ENCODE peak calls at places on chromosomes 4 and X, in nine cellular contexts. One of them, this sample, is unnamed.

GRCh38 chrX:124414281-124414680 is 67.9 kb downstream of the SH2D1A start:
- DNase-seq in naive thymus-derived CD8-positive, alpha-beta T cell: no peak
- DNase-seq in Right ventricle myocardium inferior: no peak
- DNase-seq in head of caudate nucleus: no peak
- DNase-seq in thoracic aorta: no peak
- DNase-seq in GM12865: no peak
- DNase-seq in activated naive CD4-positive, alpha-beta T cell treated with anti-CD3 and anti-CD28 coated beads, Interleukin-2, amount 50 U/mL, for 72 hours: no peak
- DNase-seq in stimulated activated CD4-positive, alpha-beta T cell treated with anti-CD3 and anti-CD28 coated beads, Interleukin-12 subunit alpha, Interleukin-12 subunit beta, amount 100 ng/mL, for 4 hours: no peak
- DNase-seq in amygdala: no peak
- DNase-seq in this sample: no peak

GRCh38 chr4:131644619-131645018 is 1504.5 kb upstream of the PCDH10 start:
- DNase-seq in activated naive CD4-positive, alpha-beta T cell treated with anti-CD3 and anti-CD28 coated beads, Interleukin-2, amount 50 U/mL, for 72 hours: no peak
- DNase-seq in Right ventricle myocardium inferior: no peak
- DNase-seq in head of caudate nucleus: no peak
- DNase-seq in amygdala: no peak
- DNase-seq in thoracic aorta: no peak
- DNase-seq in stimulated activated CD4-positive, alpha-beta T cell treated with anti-CD3 and anti-CD28 coated beads, Interleukin-12 subunit alpha, Interleukin-12 subunit beta, amount 100 ng/mL, for 4 hours: no peak
- DNase-seq in GM12865: peak
- DNase-seq in naive thymus-derived CD8-positive, alpha-beta T cell: no peak
- DNase-seq in this sample: peak

GRCh38 chr4:25007608-25008007 is 23.1 kb downstream of the LGI2 start:
- DNase-seq in GM12865: no peak
- DNase-seq in naive thymus-derived CD8-positive, alpha-beta T cell: no peak
- DNase-seq in amygdala: no peak
- DNase-seq in head of caudate nucleus: no peak
- DNase-seq in Right ventricle myocardium inferior: no peak
- DNase-seq in activated naive CD4-positive, alpha-beta T cell treated with anti-CD3 and anti-CD28 coated beads, Interleukin-2, amount 50 U/mL, for 72 hours: no peak
- DNase-seq in thoracic aorta: no peak
- DNase-seq in stimulated activated CD4-positive, alpha-beta T cell treated with anti-CD3 and anti-CD28 coated beads, Interleukin-12 subunit alpha, Interleukin-12 subunit beta, amount 100 ng/mL, for 4 hours: no peak
- DNase-seq in this sample: no peak

GRCh38 chr4:47839259-47839658 is 1.4 kb upstream of the CORIN start:
- DNase-seq in activated naive CD4-positive, alpha-beta T cell treated with anti-CD3 and anti-CD28 coated beads, Interleukin-2, amount 50 U/mL, for 72 hours: peak
- DNase-seq in stimulated activated CD4-positive, alpha-beta T cell treated with anti-CD3 and anti-CD28 coated beads, Interleukin-12 subunit alpha, Interleukin-12 subunit beta, amount 100 ng/mL, for 4 hours: peak
- DNase-seq in amygdala: no peak
- DNase-seq in GM12865: peak
- DNase-seq in naive thymus-derived CD8-positive, alpha-beta T cell: no peak
- DNase-seq in thoracic aorta: no peak
- DNase-seq in Right ventricle myocardium inferior: peak
- DNase-seq in head of caudate nucleus: peak
- DNase-seq in this sample: no peak

GRCh38 chrX:112818114-112819012 is 22.3 kb downstream of the AMOT start:
- DNase-seq in thoracic aorta: no peak
- DNase-seq in GM12865: no peak
- DNase-seq in activated naive CD4-positive, alpha-beta T cell treated with anti-CD3 and anti-CD28 coated beads, Interleukin-2, amount 50 U/mL, for 72 hours: no peak
- DNase-seq in amygdala: no peak
- DNase-seq in stimulated activated CD4-positive, alpha-beta T cell treated with anti-CD3 and anti-CD28 coated beads, Interleukin-12 subunit alpha, Interleukin-12 subunit beta, amount 100 ng/mL, for 4 hours: no peak
- DNase-seq in Right ventricle myocardium inferior: no peak
- DNase-seq in naive thymus-derived CD8-positive, alpha-beta T cell: no peak
- DNase-seq in head of caudate nucleus: no peak
- DNase-seq in this sample: peak

GRCh38 chrX:7074135-7074907 is 73.2 kb upstream of the STS start:
- DNase-seq in thoracic aorta: no peak
- DNase-seq in Right ventricle myocardium inferior: no peak
- DNase-seq in stimulated activated CD4-positive, alpha-beta T cell treated with anti-CD3 and anti-CD28 coated beads, Interleukin-12 subunit alpha, Interleukin-12 subunit beta, amount 100 ng/mL, for 4 hours: no peak
- DNase-seq in activated naive CD4-positive, alpha-beta T cell treated with anti-CD3 and anti-CD28 coated beads, Interleukin-2, amount 50 U/mL, for 72 hours: no peak
- DNase-seq in head of caudate nucleus: no peak
- DNase-seq in naive thymus-derived CD8-positive, alpha-beta T cell: no peak
- DNase-seq in GM12865: no peak
- DNase-seq in amygdala: no peak
- DNase-seq in this sample: no peak

GRCh38 chr4:84648185-84648584 is 65.3 kb downstream of the CDS1 start:
- DNase-seq in GM12865: no peak
- DNase-seq in head of caudate nucleus: no peak
- DNase-seq in Right ventricle myocardium inferior: no peak
- DNase-seq in stimulated activated CD4-positive, alpha-beta T cell treated with anti-CD3 and anti-CD28 coated beads, Interleukin-12 subunit alpha, Interleukin-12 subunit beta, amount 100 ng/mL, for 4 hours: no peak
- DNase-seq in thoracic aorta: no peak
- DNase-seq in naive thymus-derived CD8-positive, alpha-beta T cell: no peak
- DNase-seq in amygdala: no peak
- DNase-seq in activated naive CD4-positive, alpha-beta T cell treated with anti-CD3 and anti-CD28 coated beads, Interleukin-2, amount 50 U/mL, for 72 hours: no peak
- DNase-seq in this sample: no peak

GRCh38 chrX:151346931-151347543 is 50.0 kb upstream of the VMA21 start:
- DNase-seq in thoracic aorta: no peak
- DNase-seq in stimulated activated CD4-positive, alpha-beta T cell treated with anti-CD3 and anti-CD28 coated beads, Interleukin-12 subunit alpha, Interleukin-12 subunit beta, amount 100 ng/mL, for 4 hours: no peak
- DNase-seq in head of caudate nucleus: no peak
- DNase-seq in activated naive CD4-positive, alpha-beta T cell treated with anti-CD3 and anti-CD28 coated beads, Interleukin-2, amount 50 U/mL, for 72 hours: no peak
- DNase-seq in amygdala: no peak
- DNase-seq in GM12865: no peak
- DNase-seq in Right ventricle myocardium inferior: no peak
- DNase-seq in naive thymus-derived CD8-positive, alpha-beta T cell: no peak
- DNase-seq in this sample: no peak

GRCh38 chr4:107689912-107690587 is 30.0 kb downstream of the PAPSS1 start:
- DNase-seq in GM12865: no peak
- DNase-seq in naive thymus-derived CD8-positive, alpha-beta T cell: no peak
- DNase-seq in activated naive CD4-positive, alpha-beta T cell treated with anti-CD3 and anti-CD28 coated beads, Interleukin-2, amount 50 U/mL, for 72 hours: no peak
- DNase-seq in Right ventricle myocardium inferior: no peak
- DNase-seq in stimulated activated CD4-positive, alpha-beta T cell treated with anti-CD3 and anti-CD28 coated beads, Interleukin-12 subunit alpha, Interleukin-12 subunit beta, amount 100 ng/mL, for 4 hours: no peak
- DNase-seq in amygdala: no peak
- DNase-seq in head of caudate nucleus: no peak
- DNase-seq in thoracic aorta: no peak
- DNase-seq in this sample: peak

GRCh38 chr4:94641702-94642560 is 115.8 kb upstream of the BMPR1B start:
- DNase-seq in head of caudate nucleus: no peak
- DNase-seq in GM12865: no peak
- DNase-seq in thoracic aorta: no peak
- DNase-seq in Right ventricle myocardium inferior: no peak
- DNase-seq in naive thymus-derived CD8-positive, alpha-beta T cell: no peak
- DNase-seq in stimulated activated CD4-positive, alpha-beta T cell treated with anti-CD3 and anti-CD28 coated beads, Interleukin-12 subunit alpha, Interleukin-12 subunit beta, amount 100 ng/mL, for 4 hours: no peak
- DNase-seq in amygdala: no peak
- DNase-seq in activated naive CD4-positive, alpha-beta T cell treated with anti-CD3 and anti-CD28 coated beads, Interleukin-2, amount 50 U/mL, for 72 hours: no peak
- DNase-seq in this sample: peak

GRCh38 chrX:153727108-153727931 is 2.7 kb downstream of the ABCD1 start:
- DNase-seq in GM12865: peak
- DNase-seq in stimulated activated CD4-positive, alpha-beta T cell treated with anti-CD3 and anti-CD28 coated beads, Interleukin-12 subunit alpha, Interleukin-12 subunit beta, amount 100 ng/mL, for 4 hours: no peak
- DNase-seq in thoracic aorta: no peak
- DNase-seq in amygdala: peak
- DNase-seq in head of caudate nucleus: peak
- DNase-seq in naive thymus-derived CD8-positive, alpha-beta T cell: no peak
- DNase-seq in activated naive CD4-positive, alpha-beta T cell treated with anti-CD3 and anti-CD28 coated beads, Interleukin-2, amount 50 U/mL, for 72 hours: no peak
- DNase-seq in Right ventricle myocardium inferior: no peak
- DNase-seq in this sample: peak

GRCh38 chr4:140260227-140260626 is 106.2 kb upstream of the MAML3 start:
- DNase-seq in thoracic aorta: no peak
- DNase-seq in amygdala: no peak
- DNase-seq in naive thymus-derived CD8-positive, alpha-beta T cell: no peak
- DNase-seq in GM12865: no peak
- DNase-seq in stimulated activated CD4-positive, alpha-beta T cell treated with anti-CD3 and anti-CD28 coated beads, Interleukin-12 subunit alpha, Interleukin-12 subunit beta, amount 100 ng/mL, for 4 hours: no peak
- DNase-seq in activated naive CD4-positive, alpha-beta T cell treated with anti-CD3 and anti-CD28 coated beads, Interleukin-2, amount 50 U/mL, for 72 hours: no peak
- DNase-seq in Right ventricle myocardium inferior: no peak
- DNase-seq in head of caudate nucleus: no peak
- DNase-seq in this sample: peak

GRCh38 chrX:12118134-12118533 is 20.1 kb upstream of the FRMPD4 start:
- DNase-seq in naive thymus-derived CD8-positive, alpha-beta T cell: no peak
- DNase-seq in GM12865: no peak
- DNase-seq in thoracic aorta: no peak
- DNase-seq in activated naive CD4-positive, alpha-beta T cell treated with anti-CD3 and anti-CD28 coated beads, Interleukin-2, amount 50 U/mL, for 72 hours: no peak
- DNase-seq in head of caudate nucleus: no peak
- DNase-seq in stimulated activated CD4-positive, alpha-beta T cell treated with anti-CD3 and anti-CD28 coated beads, Interleukin-12 subunit alpha, Interleukin-12 subunit beta, amount 100 ng/mL, for 4 hours: no peak
- DNase-seq in amygdala: no peak
- DNase-seq in Right ventricle myocardium inferior: no peak
- DNase-seq in this sample: no peak

GRCh38 chr4:8901335-8901734 is 29.7 kb upstream of the HMX1 start:
- DNase-seq in Right ventricle myocardium inferior: peak
- DNase-seq in head of caudate nucleus: no peak
- DNase-seq in naive thymus-derived CD8-positive, alpha-beta T cell: no peak
- DNase-seq in amygdala: no peak
- DNase-seq in GM12865: no peak
- DNase-seq in thoracic aorta: no peak
- DNase-seq in activated naive CD4-positive, alpha-beta T cell treated with anti-CD3 and anti-CD28 coated beads, Interleukin-2, amount 50 U/mL, for 72 hours: no peak
- DNase-seq in stimulated activated CD4-positive, alpha-beta T cell treated with anti-CD3 and anti-CD28 coated beads, Interleukin-12 subunit alpha, Interleukin-12 subunit beta, amount 100 ng/mL, for 4 hours: no peak
- DNase-seq in this sample: no peak

GRCh38 chrX:884091-884490 is 253.5 kb downstream of the SHOX start:
- DNase-seq in amygdala: no peak
- DNase-seq in stimulated activated CD4-positive, alpha-beta T cell treated with anti-CD3 and anti-CD28 coated beads, Interleukin-12 subunit alpha, Interleukin-12 subunit beta, amount 100 ng/mL, for 4 hours: no peak
- DNase-seq in GM12865: no peak
- DNase-seq in activated naive CD4-positive, alpha-beta T cell treated with anti-CD3 and anti-CD28 coated beads, Interleukin-2, amount 50 U/mL, for 72 hours: no peak
- DNase-seq in thoracic aorta: no peak
- DNase-seq in head of caudate nucleus: no peak
- DNase-seq in Right ventricle myocardium inferior: no peak
- DNase-seq in naive thymus-derived CD8-positive, alpha-beta T cell: no peak
- DNase-seq in this sample: no peak

GRCh38 chrX:17154001-17154400 is 207.5 kb downstream of the REPS2 start:
- DNase-seq in naive thymus-derived CD8-positive, alpha-beta T cell: no peak
- DNase-seq in GM12865: no peak
- DNase-seq in activated naive CD4-positive, alpha-beta T cell treated with anti-CD3 and anti-CD28 coated beads, Interleukin-2, amount 50 U/mL, for 72 hours: no peak
- DNase-seq in amygdala: no peak
- DNase-seq in head of caudate nucleus: no peak
- DNase-seq in stimulated activated CD4-positive, alpha-beta T cell treated with anti-CD3 and anti-CD28 coated beads, Interleukin-12 subunit alpha, Interleukin-12 subunit beta, amount 100 ng/mL, for 4 hours: no peak
- DNase-seq in Right ventricle myocardium inferior: no peak
- DNase-seq in thoracic aorta: no peak
- DNase-seq in this sample: no peak

GRCh38 chr4:88628746-88629145 is 36.5 kb downstream of the HERC3 start:
- DNase-seq in activated naive CD4-positive, alpha-beta T cell treated with anti-CD3 and anti-CD28 coated beads, Interleukin-2, amount 50 U/mL, for 72 hours: no peak
- DNase-seq in Right ventricle myocardium inferior: no peak
- DNase-seq in thoracic aorta: no peak
- DNase-seq in amygdala: peak
- DNase-seq in GM12865: no peak
- DNase-seq in stimulated activated CD4-positive, alpha-beta T cell treated with anti-CD3 and anti-CD28 coated beads, Interleukin-12 subunit alpha, Interleukin-12 subunit beta, amount 100 ng/mL, for 4 hours: no peak
- DNase-seq in head of caudate nucleus: peak
- DNase-seq in naive thymus-derived CD8-positive, alpha-beta T cell: no peak
- DNase-seq in this sample: peak

GRCh38 chr4:10762541-10762940 is 78.0 kb upstream of the CLNK start:
- DNase-seq in amygdala: no peak
- DNase-seq in stimulated activated CD4-positive, alpha-beta T cell treated with anti-CD3 and anti-CD28 coated beads, Interleukin-12 subunit alpha, Interleukin-12 subunit beta, amount 100 ng/mL, for 4 hours: no peak
- DNase-seq in activated naive CD4-positive, alpha-beta T cell treated with anti-CD3 and anti-CD28 coated beads, Interleukin-2, amount 50 U/mL, for 72 hours: no peak
- DNase-seq in GM12865: no peak
- DNase-seq in Right ventricle myocardium inferior: no peak
- DNase-seq in thoracic aorta: no peak
- DNase-seq in head of caudate nucleus: no peak
- DNase-seq in naive thymus-derived CD8-positive, alpha-beta T cell: no peak
- DNase-seq in this sample: peak

GRCh38 chrX:48468247-48468671 is 1.8 kb downstream of the SLC38A5 start:
- DNase-seq in thoracic aorta: no peak
- DNase-seq in naive thymus-derived CD8-positive, alpha-beta T cell: no peak
- DNase-seq in stimulated activated CD4-positive, alpha-beta T cell treated with anti-CD3 and anti-CD28 coated beads, Interleukin-12 subunit alpha, Interleukin-12 subunit beta, amount 100 ng/mL, for 4 hours: peak
- DNase-seq in activated naive CD4-positive, alpha-beta T cell treated with anti-CD3 and anti-CD28 coated beads, Interleukin-2, amount 50 U/mL, for 72 hours: no peak
- DNase-seq in Right ventricle myocardium inferior: no peak
- DNase-seq in GM12865: peak
- DNase-seq in head of caudate nucleus: no peak
- DNase-seq in amygdala: no peak
- DNase-seq in this sample: no peak

GRCh38 chr4:7301846-7302630 is 109.7 kb downstream of the SORCS2 start:
- DNase-seq in naive thymus-derived CD8-positive, alpha-beta T cell: no peak
- DNase-seq in Right ventricle myocardium inferior: peak
- DNase-seq in amygdala: no peak
- DNase-seq in stimulated activated CD4-positive, alpha-beta T cell treated with anti-CD3 and anti-CD28 coated beads, Interleukin-12 subunit alpha, Interleukin-12 subunit beta, amount 100 ng/mL, for 4 hours: no peak
- DNase-seq in head of caudate nucleus: no peak
- DNase-seq in thoracic aorta: no peak
- DNase-seq in activated naive CD4-positive, alpha-beta T cell treated with anti-CD3 and anti-CD28 coated beads, Interleukin-2, amount 50 U/mL, for 72 hours: no peak
- DNase-seq in GM12865: no peak
- DNase-seq in this sample: no peak